ENCODE peak calls at places on chromosomes 12 and 14, in eight cellular contexts. I is stomach, J is ovary, B is esophagus muscularis mucosa, L is tibial nerve, H is A549, V is SK-N-SH, C is sigmoid colon. X is an unnamed sample.

GRCh38 chr14:54686219-54686870 is 119.4 kb downstream of the SAMD4A start:
- DNase-seq in L (peak), H (no peak), C (peak), B (no peak), J (peak), I (no peak), V (no peak), X (no peak)

GRCh38 chr12:12908252-12908651 is 16.9 kb downstream of the GPRC5A start:
- DNase-seq in L (no peak), J (no peak), V (no peak), I (no peak), B (no peak), H (no peak), C (no peak), X (no peak)

GRCh38 chr12:39619316-39619659 is 315 bp downstream of the ABCD2 start:
- DNase-seq in V (peak), L (no peak), J (no peak), B (no peak), I (no peak), H (no peak), C (no peak), X (no peak)

GRCh38 chr14:55891692-55892091 is 226.5 kb upstream of the PELI2 start:
- DNase-seq in H (no peak), L (no peak), C (no peak), I (no peak), B (no peak), V (no peak), J (no peak), X (no peak)

GRCh38 chr12:58801986-58802385 is 118.3 kb downstream of the LRIG3 start:
- DNase-seq in C (no peak), L (no peak), J (no peak), V (no peak), B (no peak), I (no peak), H (no peak), X (no peak)

GRCh38 chr14:92325835-92326234 is 2.9 kb downstream of the SLC24A4 start:
- DNase-seq in B (no peak), V (no peak), I (no peak), J (no peak), C (no peak), L (no peak), H (no peak), X (no peak)

GRCh38 chr12:14884458-14884878 is 1.2 kb downstream of the MGP start:
- DNase-seq in H (no peak), V (peak), L (peak), B (peak), C (peak), I (peak), J (peak), X (peak)

GRCh38 chr12:107332726-107333125 is 239.4 kb upstream of the CRY1 start:
- DNase-seq in C (no peak), J (no peak), I (no peak), V (no peak), B (no peak), H (no peak), L (no peak), X (no peak)

GRCh38 chr14:81166126-81166525 is 54.6 kb downstream of the GTF2A1 start:
- DNase-seq in L (no peak), H (no peak), V (no peak), I (no peak), B (no peak), J (no peak), C (no peak), X (no peak)

GRCh38 chr14:32938719-32939253 is at the start of gene NPAS3:
- DNase-seq in J (no peak), H (no peak), B (no peak), C (no peak), I (no peak), V (peak), L (no peak), X (no peak)

GRCh38 chr12:50517456-50518048 is 12.8 kb downstream of the DIP2B start:
- DNase-seq in I (no peak), V (no peak), H (no peak), C (no peak), J (no peak), L (no peak), B (no peak), X (no peak)

GRCh38 chr12:62800707-62801400 is 134.1 kb downstream of the PPM1H start:
- DNase-seq in J (no peak), I (no peak), B (no peak), L (no peak), C (no peak), H (no peak), V (peak), X (no peak)

GRCh38 chr14:69001375-69001774 is 22.3 kb upstream of the ACTN1 start:
- DNase-seq in B (no peak), L (no peak), H (no peak), C (no peak), V (no peak), J (no peak), I (no peak), X (no peak)

GRCh38 chr12:107436376-107436775 is 249.2 kb upstream of the PWP1 start:
- DNase-seq in I (no peak), J (no peak), B (no peak), H (peak), V (no peak), C (no peak), L (no peak), X (no peak)

GRCh38 chr14:60723218-60724079 is 702 bp downstream of the SIX4 start:
- DNase-seq in H (peak), L (no peak), J (peak), I (peak), C (peak), B (no peak), V (peak), X (peak)

GRCh38 chr12:92674500-92674899 is 28.3 kb upstream of the PLEKHG7 start:
- DNase-seq in I (no peak), L (no peak), H (no peak), J (no peak), C (no peak), B (peak), V (no peak), X (no peak)

GRCh38 chr14:94292872-94293577 is at the start of gene SERPINA10:
- DNase-seq in I (no peak), H (no peak), C (no peak), V (no peak), B (no peak), J (no peak), L (no peak), X (no peak)

GRCh38 chr14:99316281-99317163 is 44.5 kb upstream of the BCL11B start:
- DNase-seq in L (no peak), C (no peak), J (no peak), V (no peak), I (peak), B (no peak), H (peak), X (no peak)
- H3K27ac ChIP-seq in L (no peak), C (no peak), J (no peak), V (no peak), I (peak), B (no peak), H (peak), X (no peak)

GRCh38 chr12:30044206-30044605 is 260.5 kb upstream of the TMTC1 start:
- DNase-seq in C (no peak), H (no peak), J (no peak), L (no peak), I (no peak), V (no peak), B (no peak), X (no peak)

GRCh38 chr12:30043151-30043550 is 259.4 kb upstream of the TMTC1 start:
- DNase-seq in B (no peak), C (no peak), L (no peak), J (no peak), I (no peak), H (no peak), V (no peak), X (no peak)

GRCh38 chr12:30045171-30045570 is 261.4 kb upstream of the TMTC1 start:
- DNase-seq in B (no peak), L (no peak), C (no peak), J (no peak), V (no peak), I (no peak), H (no peak), X (no peak)

GRCh38 chr12:30046376-30046775 is 262.6 kb upstream of the TMTC1 start:
- DNase-seq in B (no peak), L (no peak), H (no peak), I (no peak), J (no peak), V (no peak), C (no peak), X (no peak)

DNA sequence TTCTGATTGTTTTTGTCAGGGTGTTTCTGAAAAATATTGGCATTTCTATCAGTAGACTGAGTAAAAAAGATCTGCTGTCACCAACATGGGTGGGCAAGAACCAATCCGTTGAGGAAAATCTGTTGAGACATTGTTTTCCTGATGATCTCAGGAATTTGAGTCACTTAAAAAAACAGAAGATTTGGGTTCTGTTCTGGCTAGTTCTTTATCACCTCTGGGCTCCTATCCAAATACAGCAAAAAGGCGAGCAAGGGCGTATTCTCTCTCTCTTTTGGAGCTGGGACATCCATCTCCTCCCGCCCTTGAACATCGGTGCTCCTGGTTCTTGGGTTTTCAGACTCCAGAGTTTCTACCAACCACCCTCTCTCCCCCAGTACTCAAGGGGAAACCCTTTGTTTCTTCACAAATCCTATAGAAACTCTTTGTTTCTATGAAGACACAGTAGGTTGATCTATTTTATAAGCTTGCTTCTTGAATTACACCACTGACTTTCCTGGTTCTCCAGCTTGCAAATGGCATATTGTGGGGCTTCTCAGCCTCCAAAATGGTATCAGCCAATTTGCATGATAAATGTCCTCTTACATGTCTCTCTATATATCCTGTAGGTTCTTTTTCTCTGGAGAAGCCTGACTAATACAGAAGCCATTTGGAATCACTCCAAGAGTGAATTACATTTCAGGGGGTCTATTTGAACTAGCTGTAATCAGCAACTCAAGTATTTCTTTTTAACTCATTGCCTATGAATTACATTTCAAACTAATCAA is 263.9 kb upstream of the TMTC1 start:
- DNase-seq in B (no peak), C (no peak), L (no peak), J (no peak), I (no peak), V (no peak), H (no peak), X (no peak)
- TF ChIP-seq EP300 in B (no peak), C (no peak), L (no peak), J (no peak), I (no peak), V (no peak), H (no peak), X (no peak)

DNA sequence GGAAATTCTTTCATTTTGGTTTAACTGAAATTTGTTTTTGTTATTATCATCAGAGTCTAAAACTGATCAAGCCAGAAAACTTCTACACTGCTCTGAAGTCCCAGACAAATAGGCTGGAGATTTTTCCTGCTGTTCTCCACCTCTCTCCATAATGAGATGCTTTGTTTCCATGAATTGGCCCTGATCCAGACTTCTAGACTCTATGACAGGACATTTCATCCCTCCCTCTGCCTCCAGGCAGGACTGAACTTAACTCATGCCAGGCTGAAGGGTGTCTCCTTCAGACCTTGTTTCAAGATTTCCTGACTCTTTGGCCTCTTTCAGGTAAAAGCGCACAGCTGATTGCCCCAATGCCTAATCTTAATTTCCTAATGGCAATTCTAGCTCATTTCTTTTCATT is 69.1 kb upstream of the HOXC13 start:
- DNase-seq in L (no peak), H (no peak), I (no peak), J (no peak), B (no peak), C (no peak), V (no peak), X (no peak)
- H3K27ac ChIP-seq in L (no peak), H (peak), I (no peak), J (no peak), B (no peak), C (no peak), V (no peak), X (no peak)

DNA sequence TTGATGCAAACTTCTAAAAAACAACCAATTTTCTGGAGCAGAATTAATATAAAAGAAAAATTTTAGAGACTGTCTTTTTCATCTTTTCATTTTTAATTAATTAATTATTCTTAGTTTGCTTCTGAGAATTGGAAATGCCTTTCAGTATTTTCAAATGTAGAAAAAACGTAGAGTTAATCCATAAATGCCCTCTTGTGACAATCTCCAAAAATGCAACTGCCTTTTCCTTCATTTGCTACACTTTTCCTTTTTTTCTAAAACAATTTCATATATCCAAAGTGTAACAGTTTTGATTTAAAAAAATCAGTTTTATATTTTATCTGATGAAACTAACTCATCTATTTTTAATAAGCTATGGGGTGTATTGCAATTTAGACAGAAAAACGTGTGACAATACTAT is 409.3 kb downstream of the PRKD1 start:
- DNase-seq in L (no peak), J (no peak), I (no peak), B (no peak), V (no peak), C (no peak), H (no peak), X (no peak)
- TF ChIP-seq EP300 in L (no peak), J (no peak), I (no peak), B (no peak), V (no peak), C (no peak), H (no peak), X (no peak)

GRCh38 chr12:125217308-125217707 is 152.1 kb downstream of the AACS start:
- DNase-seq in B (no peak), V (no peak), C (no peak), I (no peak), J (no peak), H (no peak), L (no peak), X (no peak)

GRCh38 chr12:125218952-125219351 is 153.7 kb downstream of the AACS start:
- DNase-seq in H (no peak), I (no peak), L (no peak), B (no peak), C (no peak), V (no peak), J (no peak), X (no peak)

GRCh38 chr12:125221602-125222001 is 156.4 kb downstream of the AACS start:
- DNase-seq in I (no peak), L (no peak), C (no peak), H (no peak), V (no peak), J (no peak), B (no peak), X (no peak)

GRCh38 chr12:125222876-125223275 is 157.6 kb downstream of the AACS start:
- DNase-seq in C (no peak), L (no peak), I (no peak), V (no peak), H (no peak), B (no peak), J (no peak), X (no peak)

DNA sequence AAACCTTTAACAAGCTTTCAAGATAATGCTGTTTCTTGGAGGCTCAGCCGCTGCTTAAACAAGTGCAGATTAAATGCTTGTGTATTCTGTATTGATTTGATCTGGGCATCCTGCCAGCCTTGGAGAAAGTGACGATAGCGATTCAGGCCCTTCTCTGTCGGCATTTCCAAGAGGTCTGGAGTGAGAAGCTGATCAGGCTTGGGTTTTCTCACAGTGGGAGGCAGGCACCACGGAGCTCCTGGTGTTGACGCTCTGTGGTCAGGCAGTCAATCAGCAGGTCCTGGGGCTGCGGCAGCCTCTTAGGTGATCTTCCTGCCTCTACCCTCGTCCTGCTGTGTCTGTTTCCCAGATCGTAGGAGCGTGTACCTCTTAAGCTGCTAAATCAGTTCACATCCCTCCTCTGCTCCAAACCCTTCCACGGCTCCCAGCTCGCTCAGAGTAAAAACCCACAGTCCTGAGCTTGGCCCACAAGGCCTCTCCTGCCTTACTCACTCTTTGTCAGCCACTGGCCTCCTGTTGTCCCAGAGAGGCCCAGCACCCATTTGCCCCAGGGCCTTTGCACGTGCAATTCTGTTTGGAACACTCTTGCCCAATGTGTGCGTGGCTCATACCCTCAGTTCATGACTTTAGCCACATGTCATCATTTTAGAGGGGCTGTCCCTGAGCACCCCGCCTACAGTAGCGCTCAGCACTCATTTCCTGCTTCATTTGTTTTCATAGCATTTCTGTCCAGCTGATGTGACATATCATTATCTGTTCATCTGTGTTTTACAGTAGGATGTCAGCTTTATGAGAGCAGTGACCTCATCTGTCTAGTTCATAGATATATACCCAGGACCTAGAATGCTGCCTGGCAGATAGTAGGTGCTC is 155.4 kb downstream of the AACS start:
- DNase-seq in B (no peak), I (peak), V (no peak), J (no peak), C (no peak), L (no peak), H (no peak), X (no peak)
- H3K27ac ChIP-seq in B (no peak), I (no peak), V (no peak), J (no peak), C (no peak), L (no peak), H (no peak), X (no peak)

DNA sequence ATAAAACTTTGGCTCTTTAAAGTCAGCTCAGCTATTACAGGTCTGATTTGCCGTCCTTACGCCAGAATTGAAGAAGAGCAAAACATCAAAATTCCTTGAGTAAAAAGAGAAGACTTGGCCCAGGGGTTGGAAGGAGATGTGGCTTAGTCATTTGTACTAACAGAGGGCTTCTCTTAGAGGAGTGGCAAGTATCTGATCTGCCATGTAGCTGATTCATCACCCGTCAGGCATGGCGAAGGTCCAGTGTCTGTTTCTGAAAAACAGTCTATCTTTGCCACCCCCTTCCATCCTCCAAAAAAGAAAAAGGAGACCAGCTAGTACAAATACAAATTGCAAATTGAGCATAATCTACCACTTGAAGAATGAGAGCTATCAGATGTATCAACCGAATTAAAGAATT is 91.9 kb downstream of the RAD52 start:
- DNase-seq in I (no peak), B (no peak), J (no peak), H (peak), V (no peak), L (peak), C (no peak), X (no peak)
- TF ChIP-seq EP300 in I (no peak), B (no peak), J (no peak), H (no peak), V (no peak), L (no peak), C (no peak), X (no peak)

GRCh38 chr12:65501935-65502334 is 223.5 kb downstream of the MSRB3 start:
- DNase-seq in B (peak), V (no peak), C (no peak), L (no peak), H (no peak), J (no peak), I (no peak), X (no peak)
- H3K27ac ChIP-seq in B (no peak), V (peak), C (no peak), L (no peak), H (no peak), J (no peak), I (no peak), X (no peak)

GRCh38 chr12:90905691-90906370 is 49.1 kb downstream of the CCER1 start:
- DNase-seq in J (no peak), L (no peak), C (no peak), V (no peak), H (no peak), B (no peak), I (no peak), X (no peak)

GRCh38 chr12:90910958-90911357 is 44.0 kb downstream of the CCER1 start:
- DNase-seq in V (no peak), C (no peak), I (no peak), L (no peak), B (no peak), J (no peak), H (no peak), X (no peak)

GRCh38 chr12:90902596-90902995 is 52.4 kb downstream of the CCER1 start:
- DNase-seq in H (no peak), I (no peak), L (no peak), B (no peak), C (no peak), V (no peak), J (no peak), X (no peak)

GRCh38 chr12:90909069-90909676 is 45.8 kb downstream of the CCER1 start:
- DNase-seq in H (peak), J (no peak), V (peak), L (peak), B (no peak), C (no peak), I (no peak), X (no peak)

GRCh38 chr12:90908465-90908864 is 46.5 kb downstream of the CCER1 start:
- DNase-seq in L (no peak), V (no peak), H (no peak), C (no peak), J (no peak), I (no peak), B (no peak), X (no peak)
- TF ChIP-seq EP300 in L (no peak), V (no peak), H (no peak), C (no peak), J (no peak), I (no peak), B (no peak), X (no peak)

GRCh38 chr12:114693532-114693931 is 9.6 kb upstream of the TBX3 start:
- DNase-seq in L (no peak), C (no peak), H (no peak), I (no peak), B (no peak), J (no peak), V (no peak), X (no peak)
- H3K27ac ChIP-seq in L (no peak), C (no peak), H (no peak), I (no peak), B (no peak), J (no peak), V (no peak), X (no peak)

DNA sequence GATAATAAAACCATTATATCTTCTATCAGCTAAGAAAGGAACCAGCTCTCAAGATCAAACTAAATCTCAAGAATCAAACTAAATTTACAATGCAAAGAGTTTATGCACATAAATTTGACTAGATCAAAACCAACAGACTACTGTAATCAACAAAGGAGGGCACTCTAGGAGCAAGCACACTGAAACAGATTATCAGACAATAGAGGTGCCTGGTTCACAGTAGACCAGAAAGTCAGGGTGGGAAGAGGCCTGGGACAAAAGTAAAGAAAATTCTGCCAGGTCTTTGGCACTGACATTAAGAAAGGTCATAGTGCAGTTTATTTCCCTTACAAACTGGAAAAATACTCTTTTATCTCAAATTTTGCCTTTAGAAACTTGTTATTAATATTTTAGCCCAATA is 61.0 kb downstream of the HECTD4 start:
- DNase-seq in J (no peak), I (no peak), B (no peak), C (no peak), H (no peak), V (no peak), L (no peak), X (no peak)
- TF ChIP-seq EP300 in J (no peak), I (no peak), B (no peak), C (no peak), H (no peak), V (no peak), L (no peak), X (no peak)